ENCODE peak calls at places on chromosome 20, in four cellular contexts. One of them, this sample, is unnamed.

GRCh38 chr20:54345301-54345724 is 130.1 kb upstream of the DOK5 start:
- DNase-seq in K562: no peak
- DNase-seq in SK-N-SH: no peak
- DNase-seq in GM12878: peak; percentile 33
- DNase-seq in this sample: no peak

GRCh38 chr20:33811763-33812672 is 870 bp downstream of the CHMP4B start:
- DNase-seq in SK-N-SH: peak; percentile 48
- DNase-seq in GM12878: no peak
- DNase-seq in K562: peak; percentile 61
- DNase-seq in this sample: no peak

GRCh38 chr20:34066476-34067090 is 45.5 kb downstream of the EIF2S2 start:
- DNase-seq in GM12878: no peak
- DNase-seq in K562: no peak
- DNase-seq in SK-N-SH: no peak
- DNase-seq in this sample: no peak

GRCh38 chr20:45044601-45045000 is 56.3 kb downstream of the KCNS1 start:
- DNase-seq in GM12878: no peak
- DNase-seq in K562: no peak
- DNase-seq in SK-N-SH: no peak
- DNase-seq in this sample: no peak

GRCh38 chr20:46572181-46572580 is 21.7 kb upstream of the OCSTAMP start:
- DNase-seq in K562: no peak
- DNase-seq in GM12878: no peak
- DNase-seq in SK-N-SH: peak; percentile 73
- DNase-seq in this sample: no peak

GRCh38 chr20:21436186-21436585 is 38.9 kb upstream of the NKX2-4 start:
- DNase-seq in SK-N-SH: no peak
- DNase-seq in K562: no peak
- DNase-seq in GM12878: no peak
- DNase-seq in this sample: no peak

GRCh38 chr20:10429443-10429981 is 4.5 kb downstream of the MKKS start:
- DNase-seq in GM12878: no peak
- DNase-seq in SK-N-SH: no peak
- DNase-seq in K562: no peak
- DNase-seq in this sample: no peak

GRCh38 chr20:52766645-52767435 is 205.3 kb upstream of the TSHZ2 start:
- DNase-seq in GM12878: no peak
- DNase-seq in K562: no peak
- DNase-seq in SK-N-SH: no peak
- DNase-seq in this sample: no peak

GRCh38 chr20:51184289-51184688 is 161.4 kb upstream of the KCNG1 start:
- DNase-seq in GM12878: no peak
- DNase-seq in K562: no peak
- DNase-seq in SK-N-SH: no peak
- DNase-seq in this sample: no peak

GRCh38 chr20:47502801-47503239 is 1.1 kb downstream of the NCOA3 start:
- DNase-seq in SK-N-SH: peak; percentile 39
- DNase-seq in K562: peak; percentile 35
- DNase-seq in GM12878: no peak
- DNase-seq in this sample: no peak

GRCh38 chr20:46494077-46494476 is 19.3 kb downstream of the ZNF334 start:
- DNase-seq in K562: no peak
- DNase-seq in GM12878: no peak
- DNase-seq in SK-N-SH: no peak
- DNase-seq in this sample: no peak

GRCh38 chr20:35319206-35320197 is 27.3 kb upstream of the FAM83C start:
- DNase-seq in K562: no peak
- DNase-seq in SK-N-SH: no peak
- DNase-seq in GM12878: no peak
- DNase-seq in this sample: no peak

GRCh38 chr20:44183282-44183681 is 3.7 kb downstream of the JPH2 start:
- DNase-seq in GM12878: no peak
- DNase-seq in SK-N-SH: no peak
- DNase-seq in K562: no peak
- DNase-seq in this sample: no peak

GRCh38 chr20:17910828-17911294 is 57.7 kb downstream of the SNX5 start:
- DNase-seq in SK-N-SH: no peak
- DNase-seq in GM12878: no peak
- DNase-seq in K562: peak; percentile 62
- DNase-seq in this sample: no peak

GRCh38 chr20:5353624-5354496 is 37.1 kb upstream of the PROKR2 start:
- DNase-seq in K562: no peak
- DNase-seq in SK-N-SH: no peak
- DNase-seq in GM12878: no peak
- DNase-seq in this sample: no peak

GRCh38 chr20:17931513-17931912 is 37.1 kb downstream of the SNX5 start:
- DNase-seq in SK-N-SH: no peak
- DNase-seq in K562: no peak
- DNase-seq in GM12878: no peak
- DNase-seq in this sample: no peak

GRCh38 chr20:60132827-60133549 is 174.8 kb downstream of the CDH26 start:
- DNase-seq in GM12878: no peak
- DNase-seq in K562: no peak
- DNase-seq in SK-N-SH: no peak
- DNase-seq in this sample: no peak

GRCh38 chr20:64234291-64234791 is 21.2 kb upstream of the PCMTD2 start:
- DNase-seq in SK-N-SH: no peak
- DNase-seq in K562: no peak
- DNase-seq in GM12878: no peak
- DNase-seq in this sample: no peak

GRCh38 chr20:63628246-63628975 is 1.5 kb upstream of the GMEB2 start:
- DNase-seq in GM12878: peak; percentile 65
- DNase-seq in SK-N-SH: peak; percentile 70
- DNase-seq in K562: peak; percentile 74
- DNase-seq in this sample: no peak

GRCh38 chr20:44068780-44069191 is 118.2 kb downstream of the JPH2 start:
- DNase-seq in GM12878: no peak
- DNase-seq in SK-N-SH: no peak
- DNase-seq in K562: no peak
- DNase-seq in this sample: no peak

GRCh38 chr20:10077886-10078285 is 43.1 kb downstream of the ANKEF1 start:
- DNase-seq in SK-N-SH: no peak
- DNase-seq in GM12878: no peak
- DNase-seq in K562: no peak
- DNase-seq in this sample: no peak

GRCh38 chr20:58461899-58462298 is 53.3 kb downstream of the APCDD1L start:
- DNase-seq in GM12878: no peak
- DNase-seq in SK-N-SH: no peak
- DNase-seq in K562: no peak
- DNase-seq in this sample: no peak

GRCh38 chr20:62168061-62168460 is 14.8 kb upstream of the MTG2 start:
- DNase-seq in GM12878: no peak
- DNase-seq in SK-N-SH: no peak
- DNase-seq in K562: no peak
- DNase-seq in this sample: no peak

GRCh38 chr20:21640556-21640955 is 64.9 kb upstream of the PAX1 start:
- DNase-seq in GM12878: no peak
- DNase-seq in SK-N-SH: no peak
- DNase-seq in K562: peak; percentile 13
- DNase-seq in this sample: peak; percentile 61

GRCh38 chr20:36468149-36469000 is 72.9 kb upstream of the MYL9 start:
- DNase-seq in SK-N-SH: peak; percentile 64
- DNase-seq in GM12878: no peak
- DNase-seq in K562: no peak
- DNase-seq in this sample: no peak
- TF ChIP-seq RAD21 in SK-N-SH: no peak
- TF ChIP-seq RAD21 in GM12878: no peak
- TF ChIP-seq RAD21 in K562: no peak
- TF ChIP-seq RAD21 in this sample: no peak

DNA sequence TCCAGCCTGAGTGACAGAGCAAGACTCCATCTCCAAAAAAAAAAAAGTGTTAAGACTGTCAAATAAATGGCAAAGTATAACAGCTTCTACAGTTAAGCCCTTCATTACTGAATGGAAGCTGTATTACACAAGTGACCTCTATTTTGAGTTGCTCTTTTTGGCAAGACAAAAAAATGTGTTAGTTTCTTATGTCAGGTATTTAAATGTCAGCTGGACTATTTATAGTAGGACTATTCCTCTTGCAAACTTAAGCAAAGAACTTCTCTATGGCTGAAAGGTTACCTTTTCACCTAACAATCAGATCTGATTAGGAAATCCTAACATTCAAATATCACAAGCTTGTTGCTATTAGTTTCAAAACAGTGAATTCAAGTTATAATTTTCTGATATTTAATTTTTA is 12.4 kb downstream of the UBE2V1 start:
- DNase-seq in GM12878: no peak
- DNase-seq in SK-N-SH: no peak
- DNase-seq in K562: no peak
- DNase-seq in this sample: no peak
- H3K9ac ChIP-seq in GM12878: no peak overlapping the region
- H3K9ac ChIP-seq in SK-N-SH: no peak overlapping the region
- H3K9ac ChIP-seq in K562: no peak overlapping the region
- H3K9ac ChIP-seq in this sample: no peak overlapping the region

DNA sequence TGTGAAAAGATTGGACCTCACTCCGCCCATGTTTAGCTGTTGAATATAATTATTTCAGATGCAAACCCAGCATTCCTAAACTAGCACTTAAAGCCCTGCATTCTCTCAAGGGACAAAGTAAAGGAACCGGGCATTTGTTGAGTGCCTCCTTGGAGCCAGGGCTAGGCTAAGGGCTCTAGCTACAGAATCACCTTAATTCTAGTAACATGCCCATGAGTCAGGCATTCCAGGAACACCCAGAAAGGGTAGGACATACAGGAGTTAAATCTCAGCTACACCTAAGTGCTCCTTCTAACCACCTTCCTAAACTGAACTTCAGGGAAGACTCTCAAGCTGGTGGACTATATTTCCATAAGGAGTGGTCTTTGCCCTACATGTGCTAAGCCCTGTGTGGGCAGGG is 89.4 kb downstream of the SLC24A3 start:
- DNase-seq in GM12878: no peak
- DNase-seq in SK-N-SH: no peak
- DNase-seq in K562: no peak
- DNase-seq in this sample: no peak
- TF ChIP-seq NRF1 in GM12878: no peak
- TF ChIP-seq NRF1 in SK-N-SH: no peak
- TF ChIP-seq NRF1 in K562: no peak
- TF ChIP-seq NRF1 in this sample: no peak

GRCh38 chr20:31673435-31673834 is 35.7 kb downstream of the COX4I2 start:
- DNase-seq in SK-N-SH: no peak
- DNase-seq in GM12878: no peak
- DNase-seq in K562: no peak
- DNase-seq in this sample: no peak

GRCh38 chr20:31669876-31670275 is 32.2 kb downstream of the COX4I2 start:
- DNase-seq in SK-N-SH: no peak
- DNase-seq in GM12878: no peak
- DNase-seq in K562: no peak
- DNase-seq in this sample: no peak

GRCh38 chr20:31671324-31671723 is 33.6 kb downstream of the COX4I2 start:
- DNase-seq in GM12878: no peak
- DNase-seq in K562: peak; percentile 7
- DNase-seq in SK-N-SH: no peak
- DNase-seq in this sample: no peak

GRCh38 chr20:31667315-31668285 is 29.9 kb downstream of the COX4I2 start:
- DNase-seq in GM12878: no peak
- DNase-seq in SK-N-SH: no peak
- DNase-seq in K562: no peak
- DNase-seq in this sample: no peak

GRCh38 chr20:31670371-31671228 is 32.9 kb downstream of the COX4I2 start:
- DNase-seq in GM12878: no peak
- DNase-seq in K562: peak; percentile 68
- DNase-seq in SK-N-SH: no peak
- DNase-seq in this sample: no peak
- TF ChIP-seq RAD21 in GM12878: no peak
- TF ChIP-seq RAD21 in K562: no peak
- TF ChIP-seq RAD21 in SK-N-SH: no peak
- TF ChIP-seq RAD21 in this sample: no peak

This sample was measured in H1.